ENCODE peak calls at places on chromosomes 3 and 15, in seven cellular contexts. L is H1, Z is GM12878, H is HCT116, D is HepG2, Q is K562, G is SK-N-SH. O is an unnamed sample.

GRCh38 chr3:143056372-143056771 is 55.0 kb downstream of the U2SURP start:
- DNase-seq in L (no peak), Z (no peak), H (no peak), D (no peak), Q (no peak), G (no peak), O (no peak)

GRCh38 chr3:187012609-187013051 is 82.3 kb downstream of the ST6GAL1 start:
- DNase-seq in L (peak), Z (no peak), H (no peak), D (no peak), Q (no peak), G (no peak), O (no peak)

GRCh38 chr3:12822725-12823373 is 18.5 kb downstream of the RPL32 start:
- DNase-seq in L (no peak), Z (no peak), H (peak), D (peak), Q (no peak), G (no peak), O (peak)

GRCh38 chr15:48683991-48684765 is 38.7 kb upstream of the FBN1 start:
- DNase-seq in L (no peak), Z (no peak), H (no peak), D (peak), Q (no peak), G (no peak), O (no peak)

GRCh38 chr3:138197058-138197457 is 10.0 kb downstream of the ARMC8 start:
- DNase-seq in L (no peak), Z (no peak), H (no peak), D (no peak), Q (peak), G (no peak), O (peak)

GRCh38 chr3:151425640-151426336 is 35.1 kb downstream of the IGSF10 start:
- DNase-seq in L (no peak), Z (no peak), H (no peak), D (no peak), Q (no peak), G (no peak), O (no peak)

GRCh38 chr3:194994551-194994981 is 276.4 kb downstream of the XXYLT1 start:
- DNase-seq in L (peak), Z (no peak), H (no peak), D (no peak), Q (no peak), G (no peak), O (no peak)

GRCh38 chr3:84958495-84959469 is at the start of gene CADM2:
- DNase-seq in L (peak), Z (no peak), H (no peak), D (peak), Q (peak), G (peak), O (peak)

GRCh38 chr15:99057697-99058420 is 47.0 kb upstream of the SYNM start:
- DNase-seq in L (peak), Z (peak), H (no peak), D (no peak), Q (no peak), G (no peak), O (no peak)

GRCh38 chr3:54756330-54756731 is 171.5 kb downstream of the LRTM1 start:
- DNase-seq in L (no peak), Z (no peak), H (no peak), D (no peak), Q (no peak), G (no peak), O (no peak)

GRCh38 chr15:98943609-98944111 is 63.9 kb downstream of the PGPEP1L start:
- DNase-seq in L (no peak), Z (no peak), H (no peak), D (no peak), Q (no peak), G (no peak), O (no peak)

GRCh38 chr15:31372635-31373091 is 46.0 kb downstream of the KLF13 start:
- DNase-seq in L (peak), Z (no peak), H (no peak), D (no peak), Q (no peak), G (peak), O (no peak)

GRCh38 chr3:108603689-108604088 is 14.2 kb downstream of the DZIP3 start:
- DNase-seq in L (no peak), Z (no peak), H (no peak), D (no peak), Q (no peak), G (no peak), O (no peak)

GRCh38 chr15:98599911-98600685 is 48.2 kb upstream of the IGF1R start:
- DNase-seq in L (peak), Z (peak), H (no peak), D (no peak), Q (no peak), G (no peak), O (no peak)

GRCh38 chr3:158723991-158724390 is 8.3 kb downstream of the RARRES1 start:
- DNase-seq in L (no peak), Z (no peak), H (no peak), D (no peak), Q (no peak), G (no peak), O (no peak)

GRCh38 chr3:13662238-13662847 is 113.4 kb downstream of the FBLN2 start:
- DNase-seq in L (no peak), Z (no peak), H (no peak), D (no peak), Q (peak), G (no peak), O (no peak)

GRCh38 chr3:105459566-105460290 is 93.0 kb downstream of the ALCAM start:
- DNase-seq in L (no peak), Z (no peak), H (no peak), D (no peak), Q (no peak), G (no peak), O (no peak)

GRCh38 chr15:99414755-99415731 is 150.7 kb upstream of the MEF2A start:
- DNase-seq in L (peak), Z (no peak), H (no peak), D (no peak), Q (no peak), G (peak), O (no peak)

GRCh38 chr3:151248772-151249366 is 29.5 kb downstream of the P2RY14 start:
- DNase-seq in L (no peak), Z (no peak), H (no peak), D (no peak), Q (no peak), G (no peak), O (no peak)

GRCh38 chr3:71786551-71786950 is 1.6 kb upstream of the PROK2 start:
- DNase-seq in L (no peak), Z (no peak), H (no peak), D (no peak), Q (no peak), G (no peak), O (no peak)

GRCh38 chr3:133987136-133987535 is 42.6 kb downstream of the SLCO2A1 start:
- DNase-seq in L (no peak), Z (no peak), H (no peak), D (no peak), Q (no peak), G (no peak), O (no peak)

GRCh38 chr3:189233225-189233858 is 61.6 kb downstream of the TPRG1 start:
- DNase-seq in L (peak), Z (no peak), H (peak), D (peak), Q (peak), G (peak), O (peak)

GRCh38 chr15:89329329-89330084 is 5.1 kb downstream of the POLG start:
- DNase-seq in L (no peak), Z (no peak), H (no peak), D (no peak), Q (no peak), G (no peak), O (no peak)

GRCh38 chr3:4814302-4814903 is 164.8 kb upstream of the BHLHE40 start:
- DNase-seq in L (no peak), Z (no peak), H (no peak), D (no peak), Q (peak), G (no peak), O (no peak)

GRCh38 chr15:75200391-75200764 is 1.3 kb upstream of the C15orf39 start:
- DNase-seq in L (peak), Z (no peak), H (no peak), D (no peak), Q (no peak), G (no peak), O (no peak)

DNA sequence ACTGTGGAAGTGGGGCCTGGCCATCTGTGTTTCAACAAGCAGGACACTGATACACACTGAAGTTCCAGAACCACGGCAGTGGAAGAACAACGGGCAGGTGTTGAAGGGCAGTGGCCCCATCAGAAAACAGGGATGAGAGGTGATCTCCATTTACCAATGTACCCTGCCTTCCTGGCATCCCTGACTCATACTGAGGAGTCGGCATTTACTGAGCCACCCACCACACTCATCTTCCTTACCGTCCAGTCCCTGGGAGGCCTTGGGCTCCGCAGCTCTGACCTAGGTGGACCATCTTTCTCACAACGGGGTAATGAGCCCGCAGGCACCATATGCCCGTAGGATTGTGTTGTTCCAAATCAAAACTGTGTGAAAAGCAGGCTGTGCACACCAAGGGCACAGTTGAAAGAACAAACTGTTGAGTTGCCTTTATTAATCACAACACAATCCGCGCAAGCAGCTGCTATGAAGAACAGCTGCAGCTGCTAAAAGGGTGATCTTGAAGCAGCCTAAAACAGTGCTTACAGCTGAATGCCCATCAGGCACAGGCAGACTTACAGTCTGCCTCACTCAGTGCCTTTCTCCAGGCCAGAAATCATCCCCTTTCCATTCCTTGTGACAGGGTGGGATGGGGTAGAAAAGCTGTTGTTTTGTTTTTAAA is 12.9 kb downstream of the MB21D2 start:
- DNase-seq in L (no peak), Z (no peak), H (no peak), D (no peak), Q (no peak), G (no peak), O (no peak)
- TF ChIP-seq JUND in L (no peak), Z (no peak), H (no peak), D (no peak), Q (no peak), G (no peak), O (no peak)

GRCh38 chr15:73901126-73901810 is 25.0 kb upstream of the LOXL1 start:
- DNase-seq in L (no peak), Z (no peak), H (no peak), D (no peak), Q (no peak), G (no peak), O (no peak)

GRCh38 chr15:73897441-73898261 is 24.3 kb downstream of the TBC1D21 start:
- DNase-seq in L (peak), Z (no peak), H (peak), D (peak), Q (peak), G (peak), O (peak)

GRCh38 chr15:73900129-73900712 is 26.0 kb upstream of the LOXL1 start:
- DNase-seq in L (no peak), Z (no peak), H (no peak), D (no peak), Q (no peak), G (no peak), O (no peak)

GRCh38 chr15:73902121-73903020 is 23.9 kb upstream of the LOXL1 start:
- DNase-seq in L (no peak), Z (no peak), H (no peak), D (no peak), Q (no peak), G (no peak), O (no peak)

GRCh38 chr15:73899197-73900128 is 26.1 kb downstream of the TBC1D21 start:
- DNase-seq in L (no peak), Z (no peak), H (no peak), D (no peak), Q (no peak), G (peak), O (no peak)
- TF ChIP-seq JUND in L (no peak), Z (no peak), H (no peak), D (no peak), Q (no peak), G (no peak), O (no peak)

DNA sequence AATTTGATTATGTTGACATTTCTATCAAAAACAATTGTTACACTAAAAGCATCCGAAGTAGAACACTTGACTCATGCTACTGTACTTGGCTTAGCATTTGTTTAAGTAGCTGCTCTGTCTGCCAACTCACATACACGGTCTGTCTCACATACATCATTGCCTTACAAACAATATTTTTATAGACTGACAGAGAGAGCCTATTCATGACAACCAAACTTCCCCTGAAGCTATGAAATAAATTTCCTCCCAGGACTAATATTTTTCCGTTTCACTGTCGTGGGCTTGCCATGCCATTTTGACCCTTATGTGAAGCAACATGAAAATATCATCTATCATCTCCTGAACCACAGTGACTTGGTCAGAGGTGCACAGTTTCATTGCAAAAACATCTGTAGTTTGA is 66.4 kb upstream of the PYGO1 start:
- DNase-seq in L (no peak), Z (no peak), H (no peak), D (no peak), Q (no peak), G (no peak), O (peak)
- TF ChIP-seq JUND in L (no peak), Z (no peak), H (no peak), D (no peak), Q (no peak), G (no peak), O (no peak)

GRCh38 chr15:68051109-68051508 is 3.0 kb upstream of the PIAS1 start:
- DNase-seq in L (no peak), Z (no peak), H (no peak), D (no peak), Q (peak), G (no peak), O (no peak)
- TF ChIP-seq JUND in L (no peak), Z (no peak), H (no peak), D (no peak), Q (peak), G (no peak), O (no peak)

GRCh38 chr3:124969963-124970722 is 35.6 kb upstream of the MUC13 start:
- DNase-seq in L (no peak), Z (no peak), H (no peak), D (no peak), Q (no peak), G (no peak), O (no peak)
- TF ChIP-seq JUND in L (no peak), Z (no peak), H (no peak), D (no peak), Q (no peak), G (no peak), O (no peak)